ENCODE peak calls at places on chromosomes 4 and X, in nine cellular contexts. X is heart left ventricle, R is breast epithelium, L is dorsolateral prefrontal cortex, M is K562, Q is fibroblast of lung, Z is PC-3, Y is adrenal gland, J is pancreas. I is an unnamed sample.
A peak's percentile ranks its signal among the peaks of the same experiment; 100 is the strongest.

GRCh38 chr4:13953083-13953482 is 325.6 kb upstream of the BOD1L1 start:
- DNase-seq in X (no peak), R (no peak), L (no peak), M (no peak), Q (no peak), Z (no peak), Y (no peak), J (no peak), I (no peak)

GRCh38 chr4:55005910-55006309 is 119.5 kb downstream of the KDR start:
- DNase-seq in X (no peak), R (no peak), L (no peak), M (no peak), Q (no peak), Z (no peak), Y (no peak), J (no peak), I (no peak)

GRCh38 chr4:122798101-122798500 is 28.5 kb upstream of the FGF2 start:
- DNase-seq in X (peak; percentile 56), R (no peak), L (no peak), M (peak; percentile 88), Q (peak; percentile 97), Z (no peak), Y (peak; percentile 26), J (no peak), I (peak; percentile 57)

GRCh38 chrX:110374544-110374943 is 15.9 kb downstream of the RTL9 start:
- DNase-seq in X (no peak), R (no peak), L (no peak), M (peak; percentile 85), Q (no peak), Z (no peak), Y (no peak), J (no peak), I (no peak)

GRCh38 chr4:102781570-102781969 is 20.8 kb upstream of the MANBA start:
- DNase-seq in X (no peak), R (no peak), L (no peak), M (no peak), Q (no peak), Z (no peak), Y (no peak), J (no peak), I (no peak)

GRCh38 chr4:107719211-107719926 is 665 bp downstream of the PAPSS1 start:
- DNase-seq in X (no peak), R (peak; percentile 57), L (peak; percentile 42), M (peak; percentile 34), Q (peak; percentile 19), Z (peak; percentile 46), Y (peak; percentile 29), J (no peak), I (peak; percentile 22)

GRCh38 chr4:103150677-103151076 is 47.5 kb downstream of the CENPE start:
- DNase-seq in X (no peak), R (no peak), L (no peak), M (no peak), Q (no peak), Z (peak; percentile 89), Y (no peak), J (no peak), I (no peak)

GRCh38 chr4:155805016-155805415 is 46.2 kb downstream of the GUCY1B1 start:
- DNase-seq in X (no peak), R (no peak), L (no peak), M (no peak), Q (peak; percentile 73), Z (peak; percentile 59), Y (no peak), J (no peak), I (no peak)

GRCh38 chr4:72744103-72744725 is 175.2 kb upstream of the ADAMTS3 start:
- DNase-seq in X (no peak), R (no peak), L (no peak), M (no peak), Q (no peak), Z (no peak), Y (no peak), J (no peak), I (peak; percentile 36)

GRCh38 chr4:111268769-111269414 is 646.0 kb upstream of the PITX2 start:
- DNase-seq in X (no peak), R (no peak), L (no peak), M (no peak), Q (peak; percentile 0), Z (peak; percentile 20), Y (no peak), J (no peak), I (no peak)

GRCh38 chr4:88802138-88802537 is 104.5 kb upstream of the NAP1L5 start:
- DNase-seq in X (no peak), R (no peak), L (no peak), M (no peak), Q (no peak), Z (no peak), Y (no peak), J (no peak), I (no peak)

GRCh38 chrX:100410083-100410590 is at the start of gene PCDH19:
- DNase-seq in X (peak; percentile 50), R (no peak), L (peak; percentile 67), M (no peak), Q (peak; percentile 52), Z (peak; percentile 57), Y (peak; percentile 47), J (peak; percentile 31), I (peak; percentile 13)

GRCh38 chrX:40104649-40105015 is 6.9 kb upstream of the BCOR start:
- DNase-seq in X (peak; percentile 76), R (no peak), L (no peak), M (peak; percentile 49), Q (peak; percentile 55), Z (peak; percentile 65), Y (peak; percentile 82), J (no peak), I (peak; percentile 38)

GRCh38 chr4:81314897-81315470 is 100.0 kb upstream of the PRKG2 start:
- DNase-seq in X (no peak), R (no peak), L (no peak), M (no peak), Q (peak; percentile 94), Z (peak; percentile 5), Y (no peak), J (no peak), I (no peak)

GRCh38 chr4:27764526-27764837 is 903.8 kb downstream of the STIM2 start:
- DNase-seq in X (no peak), R (no peak), L (no peak), M (no peak), Q (peak; percentile 2), Z (no peak), Y (no peak), J (no peak), I (no peak)

GRCh38 chr4:13860126-13860525 is 232.6 kb upstream of the BOD1L1 start:
- DNase-seq in X (no peak), R (no peak), L (no peak), M (no peak), Q (no peak), Z (peak; percentile 7), Y (no peak), J (no peak), I (no peak)

GRCh38 chr4:56640907-56641493 is 40.1 kb downstream of the HOPX start:
- DNase-seq in X (no peak), R (no peak), L (no peak), M (no peak), Q (no peak), Z (peak; percentile 9), Y (no peak), J (no peak), I (no peak)

GRCh38 chrX:15202458-15203177 is 67.3 kb downstream of the ASB9 start:
- DNase-seq in X (no peak), R (no peak), L (no peak), M (no peak), Q (peak; percentile 27), Z (peak; percentile 57), Y (no peak), J (no peak), I (no peak)

GRCh38 chrX:39152106-39152649 is 350.9 kb downstream of the MID1IP1 start:
- DNase-seq in X (no peak), R (no peak), L (no peak), M (peak; percentile 79), Q (no peak), Z (peak; percentile 33), Y (peak; percentile 25), J (no peak), I (no peak)

GRCh38 chr4:78058591-78059523 is 1.7 kb downstream of the FRAS1 start:
- DNase-seq in X (peak; percentile 39), R (no peak), L (peak; percentile 35), M (no peak), Q (peak; percentile 17), Z (peak; percentile 46), Y (peak; percentile 18), J (peak; percentile 51), I (peak; percentile 50)

GRCh38 chr4:61533140-61533539 is 333.0 kb downstream of the ADGRL3 start:
- DNase-seq in X (no peak), R (no peak), L (no peak), M (no peak), Q (no peak), Z (peak; percentile 74), Y (no peak), J (no peak), I (no peak)

DNA sequence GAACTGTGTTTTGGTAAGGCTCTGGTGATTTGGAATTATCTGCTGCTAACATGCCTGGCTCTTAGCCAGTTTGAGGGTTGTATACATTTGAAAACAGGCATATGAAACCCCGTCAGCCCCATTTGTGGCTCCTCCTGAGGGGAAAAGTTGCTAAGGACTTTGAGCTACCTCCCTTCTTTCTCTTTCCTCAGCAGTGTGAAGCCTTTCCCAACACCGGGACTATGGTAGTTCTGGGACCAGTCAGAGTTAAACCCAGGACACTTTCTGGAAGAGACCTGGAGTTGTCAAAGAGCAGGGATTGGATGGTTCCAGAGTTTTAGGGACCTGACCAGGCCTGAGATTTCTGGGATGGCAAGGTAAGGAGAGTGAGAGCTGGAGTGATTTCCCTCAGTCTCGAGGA is 4.6 kb downstream of the SFRP2 start:
- DNase-seq in X (no peak), R (no peak), L (no peak), M (no peak), Q (no peak), Z (no peak), Y (no peak), J (no peak), I (no peak)
- H3K27me3 ChIP-seq in X (peaks cover 19% of the 10 kb centered on the region), R (peaks cover 18% of the 10 kb centered on the region), L (peaks cover 25% of the 10 kb centered on the region), M (peaks cover 32% of the 10 kb centered on the region), Q (peaks cover 26% of the 10 kb centered on the region), Z (peaks cover 17% of the 10 kb centered on the region), Y (peaks cover 24% of the 10 kb centered on the region), J (no peaks in the 10 kb centered on the region), I (peaks cover 9% of the 10 kb centered on the region)

GRCh38 chr4:18401435-18401834 is 379.9 kb upstream of the LCORL start:
- DNase-seq in X (no peak), R (no peak), L (no peak), M (no peak), Q (no peak), Z (no peak), Y (no peak), J (no peak), I (no peak)
- TF ChIP-seq CTCF in X (no peak), R (no peak), L (no peak), M (no peak), Q (no peak), Z (no peak), Y (no peak), J (no peak), I (no peak)

GRCh38 chrX:153645151-153645550 is 1.9 kb upstream of the DUSP9 start:
- DNase-seq in X (peak; percentile 2), R (no peak), L (peak; percentile 17), M (no peak), Q (no peak), Z (no peak), Y (no peak), J (peak; percentile 8), I (no peak)
- H3K27me3 ChIP-seq in X (peaks cover 3% of the 10 kb centered on the region), R (peaks cover 96% of the 10 kb centered on the region), L (peaks cover 84% of the 10 kb centered on the region), M (peaks cover 6% of the 10 kb centered on the region), Q (peaks cover 19% of the 10 kb centered on the region), Z (peaks cover 23% of the 10 kb centered on the region), Y (peaks cover 64% of the 10 kb centered on the region), J (peaks cover 13% of the 10 kb centered on the region), I (no peaks in the 10 kb centered on the region)

GRCh38 chr4:16270654-16271328 is 44.5 kb upstream of the TAPT1 start:
- DNase-seq in X (no peak), R (no peak), L (no peak), M (peak; percentile 19), Q (no peak), Z (peak; percentile 7), Y (no peak), J (no peak), I (no peak)
- TF ChIP-seq CTCF in X (no peak), R (no peak), L (peak; percentile 26), M (peak; percentile 49), Q (peak; percentile 9), Z (peak; percentile 27), Y (no peak), J (no peak), I (no peak)

I was measured in prostate gland.